ENCODE peak calls at places on chromosome X, in six cellular contexts. T is transverse colon, X is Peyer's patch, G is IMR-90, W is HepG2, L is uterus. H is an unnamed sample.
A peak's percentile ranks its signal among the peaks of the same experiment; 100 is the strongest.

GRCh38 chrX:154409222-154409871 is at the start of gene DNASE1L1:
- DNase-seq in T (peak; percentile 90), X (peak; percentile 90), G (peak; percentile 87), W (peak; percentile 83), L (peak; percentile 85), H (peak; percentile 79)

GRCh38 chrX:24996096-24996709 is 19.6 kb downstream of the ARX start:
- DNase-seq in T (no peak), X (no peak), G (no peak), W (no peak), L (no peak), H (no peak)

GRCh38 chrX:22135994-22136684 is 104.0 kb downstream of the PHEX start:
- DNase-seq in T (no peak), X (peak; percentile 52), G (peak; percentile 60), W (peak; percentile 11), L (peak; percentile 31), H (no peak)

GRCh38 chrX:7083468-7084396 is 63.8 kb upstream of the STS start:
- DNase-seq in T (peak; percentile 38), X (peak; percentile 82), G (peak; percentile 98), W (no peak), L (no peak), H (no peak)

GRCh38 chrX:100296183-100296753 is 113.8 kb downstream of the PCDH19 start:
- DNase-seq in T (no peak), X (no peak), G (no peak), W (no peak), L (no peak), H (no peak)

GRCh38 chrX:48468693-48469691 is 1.1 kb downstream of the SLC38A5 start:
- DNase-seq in T (peak; percentile 31), X (peak; percentile 62), G (no peak), W (no peak), L (no peak), H (no peak)

GRCh38 chrX:24982306-24982965 is 33.3 kb downstream of the ARX start:
- DNase-seq in T (no peak), X (no peak), G (peak; percentile 8), W (no peak), L (no peak), H (no peak)

GRCh38 chrX:42732506-42732905 is 45.5 kb downstream of the PPP1R2C start:
- DNase-seq in T (no peak), X (no peak), G (no peak), W (no peak), L (no peak), H (peak; percentile 29)

GRCh38 chrX:30865020-30865419 is 24.0 kb downstream of the TAB3 start:
- DNase-seq in T (no peak), X (no peak), G (no peak), W (peak; percentile 21), L (no peak), H (no peak)

GRCh38 chrX:13653022-13653693 is at the start of gene TCEANC:
- DNase-seq in T (peak; percentile 97), X (peak; percentile 99), G (peak; percentile 98), W (peak; percentile 91), L (peak; percentile 98), H (peak; percentile 92)
- TF ChIP-seq POLR2A in T (peak; percentile 77), X (peak; percentile 60), G (peak; percentile 81), W (peak; percentile 48), L (peak; percentile 86), H (peak; percentile 62)

GRCh38 chrX:113470166-113470565 is 629.5 kb upstream of the AMOT start:
- DNase-seq in T (no peak), X (no peak), G (no peak), W (no peak), L (no peak), H (no peak)

DNA sequence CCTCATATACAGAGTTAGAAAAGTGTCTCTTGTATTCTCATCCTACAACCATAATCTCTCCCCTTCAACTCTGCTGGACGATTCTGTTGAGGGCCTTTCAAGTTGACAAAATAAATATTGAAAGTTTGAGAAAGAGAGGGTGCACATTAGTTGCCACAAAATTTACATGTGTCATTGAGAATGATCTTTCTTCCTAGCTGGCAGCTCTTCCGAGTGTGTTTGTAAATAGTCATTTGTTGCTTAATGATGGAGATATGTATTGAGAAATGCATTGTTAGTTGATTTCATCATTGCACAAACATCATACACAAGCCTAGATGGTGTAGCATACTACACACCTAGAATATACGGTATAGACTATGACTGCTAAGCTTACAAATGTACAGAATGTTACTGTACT is 632.8 kb upstream of the AMOT start:
- DNase-seq in T (no peak), X (no peak), G (no peak), W (no peak), L (no peak), H (no peak)
- H3K27ac ChIP-seq in T (no peak overlapping the region), X (no peak overlapping the region), G (no peak overlapping the region), W (no peak overlapping the region), L (no peak overlapping the region), H (no peak overlapping the region)

GRCh38 chrX:2572740-2573139 is 72.0 kb upstream of the DHRSX start:
- DNase-seq in T (no peak), X (no peak), G (no peak), W (peak; percentile 12), L (no peak), H (no peak)

GRCh38 chrX:2577844-2578444 is 77.2 kb upstream of the DHRSX start:
- DNase-seq in T (no peak), X (no peak), G (no peak), W (no peak), L (no peak), H (no peak)

GRCh38 chrX:2574271-2574670 is 73.5 kb upstream of the DHRSX start:
- DNase-seq in T (no peak), X (no peak), G (no peak), W (no peak), L (no peak), H (no peak)

GRCh38 chrX:2578864-2579263 is 78.1 kb upstream of the DHRSX start:
- DNase-seq in T (no peak), X (no peak), G (no peak), W (peak; percentile 31), L (no peak), H (no peak)

DNA sequence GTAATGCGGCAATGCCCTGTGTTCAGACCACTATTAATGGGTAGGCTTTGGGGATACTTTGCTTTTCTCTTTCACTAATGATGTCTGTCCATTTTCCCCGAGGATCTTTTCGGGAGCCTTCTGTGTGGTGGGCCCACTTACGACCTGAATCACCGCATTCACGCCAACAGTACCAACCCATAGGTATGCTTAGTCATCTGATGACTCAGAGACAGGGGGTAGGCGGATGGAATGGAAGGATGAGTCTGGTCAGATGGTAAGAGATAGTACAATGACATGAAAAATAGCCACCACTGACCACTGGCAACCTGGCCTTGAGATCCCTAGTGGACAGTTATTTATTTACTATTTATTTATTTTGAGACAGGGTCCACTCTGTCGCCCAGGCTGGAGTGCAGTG is 76.0 kb upstream of the DHRSX start:
- DNase-seq in T (no peak), X (no peak), G (no peak), W (peak; percentile 49), L (no peak), H (no peak)
- H3K4me1 ChIP-seq in T (no peaks in the 10 kb centered on the region), X (no peaks in the 10 kb centered on the region), G (no peaks in the 10 kb centered on the region), W (peaks cover 23% of the 10 kb centered on the region), L (no peaks in the 10 kb centered on the region), H (no peaks in the 10 kb centered on the region)

DNA sequence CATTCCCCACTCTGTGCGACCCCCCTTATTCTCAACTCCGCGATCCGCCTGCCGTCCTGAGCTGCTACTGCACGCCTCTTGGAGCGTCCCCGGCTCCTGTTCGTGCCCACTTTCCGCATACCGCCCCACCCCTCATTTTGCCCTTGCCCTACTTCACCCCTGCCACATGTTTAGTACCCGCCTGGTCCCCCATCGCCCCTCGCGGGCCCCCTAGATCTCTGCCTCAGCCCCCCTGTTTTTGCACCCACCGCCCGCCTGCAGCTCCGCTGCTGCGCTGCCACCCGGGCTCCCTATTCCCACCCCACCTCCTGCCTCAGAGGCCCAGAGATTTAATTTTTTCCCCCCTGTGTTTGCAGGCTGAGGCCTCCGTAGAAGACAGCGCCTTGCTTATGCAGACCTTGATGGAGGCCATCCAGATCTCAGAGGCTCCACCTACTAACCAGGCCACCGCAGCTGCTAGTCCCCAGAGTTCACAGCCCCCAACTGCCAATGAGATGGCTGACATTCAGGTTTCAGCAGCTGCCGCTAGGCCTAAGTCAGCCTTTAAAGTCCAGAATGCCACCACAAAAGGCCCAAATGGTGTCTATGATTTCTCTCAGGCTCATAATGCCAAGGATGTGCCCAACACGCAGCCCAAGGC is 1.4 kb downstream of the MAGED1 start:
- DNase-seq in T (peak; percentile 27), X (no peak), G (peak; percentile 31), W (no peak), L (peak; percentile 34), H (no peak)
- TF ChIP-seq POLR2A in T (no peak), X (no peak), G (peak; percentile 16), W (no peak), L (no peak), H (no peak)

DNA sequence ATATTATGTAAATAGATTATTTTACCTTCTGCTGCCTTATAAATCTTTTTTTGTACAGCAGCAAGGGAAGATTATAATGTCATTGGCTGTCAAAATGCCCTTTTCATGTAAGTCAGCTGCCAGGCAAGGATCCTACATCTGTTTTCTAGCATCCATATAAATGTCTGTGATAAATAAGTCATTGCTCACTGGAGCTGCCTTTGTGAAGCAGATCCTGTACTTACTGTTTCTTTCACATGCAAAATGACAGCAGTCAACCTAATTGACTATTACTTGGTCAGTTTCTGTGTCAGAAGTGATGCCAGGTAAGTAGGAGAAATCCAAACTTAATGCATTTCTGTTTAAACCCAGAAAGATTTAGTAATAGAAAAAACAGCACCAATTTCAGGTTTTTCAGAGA is 620.7 kb downstream of the RPA4 start:
- DNase-seq in T (no peak), X (no peak), G (no peak), W (no peak), L (no peak), H (no peak)
- H3K27ac ChIP-seq in T (no peak overlapping the region), X (no peak overlapping the region), G (no peak overlapping the region), W (no peak overlapping the region), L (no peak overlapping the region), H (no peak overlapping the region)

DNA sequence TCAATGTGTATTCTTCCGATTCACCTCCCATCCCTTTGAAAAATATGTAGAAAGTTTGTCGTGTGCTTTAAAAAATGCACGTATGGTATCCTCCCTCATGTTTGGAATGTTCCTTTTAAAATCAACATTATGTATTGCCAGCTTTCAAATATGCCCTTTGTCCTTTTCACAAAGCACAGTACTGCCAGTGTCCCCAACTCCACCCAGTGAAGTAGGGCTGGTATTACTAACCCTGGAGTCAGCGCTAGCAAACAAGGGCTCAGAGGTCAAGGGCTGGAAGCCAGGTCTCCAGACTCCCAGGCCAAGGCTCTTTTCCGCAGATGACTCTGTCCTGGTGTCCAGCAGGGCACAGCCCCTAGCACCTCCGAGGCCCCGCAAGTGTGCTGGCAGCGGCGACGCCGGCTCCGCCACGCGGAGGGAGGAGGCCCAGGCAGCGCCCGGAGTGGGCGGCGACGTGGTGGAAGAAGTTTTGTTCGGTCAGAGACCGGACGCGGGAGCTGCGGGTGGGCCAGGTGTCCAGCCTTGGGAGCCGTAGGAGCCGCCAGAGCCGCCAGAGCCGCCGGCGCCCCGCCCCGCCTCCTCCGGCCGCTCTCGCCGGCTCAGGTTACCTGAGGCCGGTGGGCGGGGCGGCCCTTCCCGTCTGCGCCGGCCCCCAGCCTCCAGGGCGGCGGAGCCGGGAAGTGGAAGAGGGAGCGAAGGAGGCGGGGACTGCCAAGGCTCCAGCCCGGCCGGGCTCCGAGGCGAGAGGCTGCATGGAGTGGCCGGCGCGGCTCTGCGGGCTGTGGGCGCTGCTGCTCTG is at the start of gene IL13RA1:
- DNase-seq in T (peak; percentile 85), X (peak; percentile 83), G (peak; percentile 76), W (peak; percentile 93), L (peak; percentile 76), H (peak; percentile 46)
- H3K4me1 ChIP-seq in T (peaks cover 49% of the 10 kb centered on the region), X (no peaks in the 10 kb centered on the region), G (peaks cover 9% of the 10 kb centered on the region), W (peaks cover 63% of the 10 kb centered on the region), L (no peaks in the 10 kb centered on the region), H (no peaks in the 10 kb centered on the region)

DNA sequence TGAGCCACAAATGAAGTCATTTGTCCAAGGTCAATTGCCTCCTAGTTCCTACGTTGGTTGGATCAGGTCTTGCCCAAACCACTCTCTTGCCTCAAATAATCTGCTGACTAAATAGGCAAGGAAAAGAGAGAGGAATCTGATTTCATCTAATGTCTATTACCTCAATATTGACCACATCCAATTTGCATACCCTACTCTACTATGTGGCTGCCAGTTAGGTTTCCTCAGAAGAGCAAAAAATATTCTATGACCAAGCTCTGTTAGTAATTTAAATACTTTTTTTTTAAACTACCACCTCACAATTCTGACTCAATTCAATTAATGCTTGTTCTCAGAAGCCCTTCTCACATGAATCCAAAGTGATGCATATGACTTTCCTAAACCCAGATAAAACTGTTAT is 98.7 kb downstream of the HUWE1 start:
- DNase-seq in T (no peak), X (no peak), G (no peak), W (no peak), L (no peak), H (no peak)
- TF ChIP-seq POLR2A in T (no peak), X (no peak), G (no peak), W (no peak), L (no peak), H (no peak)

H was measured in gastrocnemius medialis.